ENCODE peak calls at places on chromosome 14, in five cellular contexts. D is fibroblast of the aortic adventitia; U is GM23338; K is CD4-positive, alpha-beta T cell; B is activated T-cell treated with anti-CD3 and anti-CD28 coated beads for 24 hours. A is an unnamed sample.

GRCh38 chr14:93009471-93010117 is 86.6 kb downstream of the CHGA start:
- DNase-seq in K (no peak), B (no peak), U (no peak), D (no peak), A (no peak)

GRCh38 chr14:102493585-102493984 is 16.0 kb downstream of the ANKRD9 start:
- DNase-seq in D (no peak), B (no peak), U (no peak), K (no peak), A (no peak)

GRCh38 chr14:96260341-96260821 is 4.4 kb downstream of the BDKRB1 start:
- DNase-seq in U (no peak), D (peak; percentile 93), K (no peak), B (no peak), A (no peak)

GRCh38 chr14:21647380-21647779 is 6.3 kb upstream of the OR4E2 start:
- DNase-seq in U (no peak), B (no peak), K (no peak), D (peak; percentile 30), A (no peak)

GRCh38 chr14:58272589-58273372 is 25.6 kb upstream of the ARID4A start:
- DNase-seq in K (no peak), B (no peak), D (peak; percentile 48), U (peak; percentile 24), A (no peak)

GRCh38 chr14:45253754-45254300 is 825 bp upstream of the MIS18BP1 start:
- DNase-seq in K (no peak), D (no peak), U (peak; percentile 17), B (no peak), A (no peak)

GRCh38 chr14:55705651-55706340 is 125.8 kb downstream of the KTN1 start:
- DNase-seq in K (no peak), B (no peak), D (no peak), U (no peak), A (no peak)

GRCh38 chr14:63745858-63746425 is 18.1 kb upstream of the SGPP1 start:
- DNase-seq in B (no peak), D (no peak), U (no peak), K (no peak), A (peak; percentile 14)

GRCh38 chr14:69713976-69714716 is 52.8 kb upstream of the SRSF5 start:
- DNase-seq in U (peak; percentile 40), B (no peak), K (no peak), D (no peak), A (no peak)

GRCh38 chr14:32629146-32629545 is 300.0 kb downstream of the AKAP6 start:
- DNase-seq in D (no peak), U (no peak), K (no peak), B (no peak), A (no peak)

GRCh38 chr14:22883191-22883976 is at the start of gene REM2:
- DNase-seq in D (no peak), B (no peak), K (no peak), U (peak; percentile 51), A (no peak)

GRCh38 chr14:75156901-75157300 is 19.5 kb downstream of the TMED10 start:
- DNase-seq in U (no peak), K (no peak), D (no peak), B (no peak), A (peak; percentile 44)

GRCh38 chr14:20343092-20343854 is at the start of gene PARP2:
- DNase-seq in U (peak; percentile 99), B (peak; percentile 92), D (peak; percentile 100), K (peak; percentile 74), A (peak; percentile 94)

GRCh38 chr14:30998100-30998706 is 27.2 kb upstream of the AP4S1 start:
- DNase-seq in D (no peak), B (no peak), U (peak; percentile 33), K (no peak), A (no peak)

GRCh38 chr14:70032447-70032846 is 153.2 kb downstream of the SMOC1 start:
- DNase-seq in K (no peak), U (peak; percentile 75), D (no peak), B (no peak), A (no peak)

GRCh38 chr14:49892301-49892635 is 614 bp upstream of the ARF6 start:
- DNase-seq in K (peak; percentile 27), B (peak; percentile 44), D (peak; percentile 91), U (peak; percentile 60), A (peak; percentile 52)

GRCh38 chr14:63344336-63344735 is 25.6 kb upstream of the GPHB5 start:
- DNase-seq in D (no peak), B (no peak), K (no peak), U (no peak), A (no peak)

GRCh38 chr14:85175556-85175955 is 354.4 kb upstream of the FLRT2 start:
- DNase-seq in K (no peak), D (peak; percentile 66), U (no peak), B (no peak), A (no peak)

GRCh38 chr14:72513994-72514659 is 379.8 kb downstream of the DPF3 start:
- DNase-seq in D (peak; percentile 76), B (no peak), U (peak; percentile 77), K (no peak), A (no peak)

GRCh38 chr14:71143391-71144290 is 236.4 kb downstream of the PCNX1 start:
- DNase-seq in U (no peak), D (peak; percentile 72), K (peak; percentile 11), B (no peak), A (peak; percentile 63)

GRCh38 chr14:69315302-69315701 is 55.3 kb downstream of the GALNT16 start:
- DNase-seq in D (no peak), B (no peak), K (no peak), U (no peak), A (no peak)

A was measured in activated T-helper 2 cell treated with anti-CD3 and anti-CD28 coated beads, Interferon-gamma antibody, Interleukin-2, Interleukin-4, amounts not matched to agents 10 μg/mL and 5 μg/mL and 100 μg/mL, durations not matched to agents 14 hours and 24 hours and 36 hours.